ENCODE peak calls at places on chromosome 20, in four cellular contexts. O, Z, X and I are unnamed samples.

GRCh38 chr20:40812415-40813212 is 123.6 kb upstream of the MAFB start:
- DNase-seq in O (no peak), Z (no peak), X (no peak), I (no peak)

GRCh38 chr20:18258126-18258860 is 30.0 kb upstream of the ZNF133 start:
- DNase-seq in O (no peak), Z (no peak), X (no peak), I (peak; percentile 36)

GRCh38 chr20:4136078-4136966 is 121.0 kb upstream of the RNF24 start:
- DNase-seq in O (no peak), Z (no peak), X (no peak), I (no peak)

GRCh38 chr20:32494498-32495216 is 90.5 kb downstream of the NOL4L start:
- DNase-seq in O (no peak), Z (no peak), X (no peak), I (no peak)

GRCh38 chr20:62860924-62861691 is 514 bp downstream of the TCFL5 start:
- DNase-seq in O (no peak), Z (no peak), X (no peak), I (peak; percentile 65)

GRCh38 chr20:11919046-11919445 is 1.4 kb downstream of the BTBD3 start:
- DNase-seq in O (no peak), Z (no peak), X (peak; percentile 83), I (peak; percentile 8)

GRCh38 chr20:16434087-16434664 is 139.1 kb downstream of the KIF16B start:
- DNase-seq in O (peak; percentile 45), Z (peak; percentile 82), X (peak; percentile 57), I (peak; percentile 67)

GRCh38 chr20:22807646-22808045 is 223.3 kb upstream of the FOXA2 start:
- DNase-seq in O (peak; percentile 40), Z (peak; percentile 51), X (no peak), I (no peak)

GRCh38 chr20:63006611-63007471 is at the start of gene BHLHE23:
- DNase-seq in O (no peak), Z (no peak), X (no peak), I (peak; percentile 88)

GRCh38 chr20:34066476-34067090 is 45.5 kb downstream of the EIF2S2 start:
- DNase-seq in O (no peak), Z (peak; percentile 39), X (no peak), I (no peak)

GRCh38 chr20:43988451-43988850 is 73.8 kb downstream of the TOX2 start:
- DNase-seq in O (no peak), Z (no peak), X (peak; percentile 85), I (no peak)

GRCh38 chr20:3166338-3166912 is 6.8 kb upstream of the FASTKD5 start:
- DNase-seq in O (no peak), Z (no peak), X (no peak), I (no peak)

GRCh38 chr20:41300906-41301305 is 16.6 kb downstream of the ZHX3 start:
- DNase-seq in O (no peak), Z (no peak), X (no peak), I (no peak)

GRCh38 chr20:36745234-36745926 is 510 bp downstream of the NDRG3 start:
- DNase-seq in O (no peak), Z (no peak), X (peak; percentile 33), I (peak; percentile 26)

GRCh38 chr20:36744764-36745191 is 1.1 kb downstream of the NDRG3 start:
- DNase-seq in O (no peak), Z (peak; percentile 68), X (no peak), I (peak; percentile 21)

GRCh38 chr20:36745927-36746659 is at the start of gene NDRG3:
- DNase-seq in O (peak; percentile 78), Z (peak; percentile 94), X (peak; percentile 95), I (peak; percentile 98)

GRCh38 chr20:36742558-36742957 is 3.3 kb downstream of the NDRG3 start:
- DNase-seq in O (no peak), Z (no peak), X (no peak), I (no peak)

GRCh38 chr20:36744243-36744642 is 1.6 kb downstream of the NDRG3 start:
- DNase-seq in O (no peak), Z (no peak), X (no peak), I (no peak)
- H2AFZ ChIP-seq in O (no peak overlapping the region), Z (peak overlapping the region; percentile 94), X (no peak overlapping the region), I (no peak overlapping the region)

DNA sequence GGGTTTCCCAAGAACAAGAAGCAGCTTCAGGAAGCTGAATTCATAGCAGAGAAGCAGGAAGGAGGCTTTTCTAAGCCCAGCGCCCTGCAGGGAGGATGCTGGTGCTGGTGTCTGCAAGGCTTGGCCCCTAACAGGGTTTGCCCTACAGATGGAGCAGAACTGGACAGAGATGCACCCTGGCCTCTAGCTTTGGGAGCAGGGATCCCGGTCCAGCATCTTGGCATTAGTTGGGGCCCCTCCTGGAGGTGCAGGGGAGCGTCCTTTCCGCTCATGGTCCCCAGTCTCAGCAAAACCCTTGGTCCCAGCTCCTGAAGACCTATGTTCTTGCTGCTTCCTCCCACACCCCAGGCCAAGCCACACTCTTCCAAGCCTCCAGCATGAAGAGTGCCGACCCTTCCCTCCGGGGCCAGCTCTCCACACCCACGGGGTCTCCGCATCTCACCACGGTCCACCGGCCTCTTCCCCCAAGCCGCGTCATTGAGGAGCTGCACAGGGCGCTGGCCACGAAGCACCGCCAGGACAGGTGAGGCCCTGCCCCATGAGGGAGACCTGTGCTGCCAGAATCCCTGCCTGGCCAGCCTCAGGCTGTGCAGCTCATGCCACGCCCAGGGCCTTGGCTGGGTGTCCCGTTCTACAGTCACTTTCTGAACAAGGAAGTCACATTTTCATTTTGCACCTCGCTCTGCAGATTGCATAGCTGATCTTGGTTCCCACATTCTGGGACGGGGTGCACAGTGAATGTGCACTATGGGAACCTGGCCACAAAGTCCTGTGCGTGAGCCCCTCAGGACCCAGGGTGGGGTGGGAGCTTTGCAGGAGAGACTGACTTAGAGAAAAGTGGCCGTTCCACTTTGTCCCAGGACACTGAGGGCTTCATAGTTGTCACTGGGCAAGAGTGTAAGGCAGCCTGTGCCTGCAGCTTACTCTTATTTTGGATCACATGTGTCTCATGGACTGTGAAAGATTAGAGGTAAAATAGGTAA is 160.2 kb downstream of the SYCP2 start:
- DNase-seq in O (no peak), Z (peak; percentile 52), X (no peak), I (no peak)
- TF ChIP-seq EZH2phosphoT487 in O (no peak), Z (no peak), X (no peak), I (no peak)

DNA sequence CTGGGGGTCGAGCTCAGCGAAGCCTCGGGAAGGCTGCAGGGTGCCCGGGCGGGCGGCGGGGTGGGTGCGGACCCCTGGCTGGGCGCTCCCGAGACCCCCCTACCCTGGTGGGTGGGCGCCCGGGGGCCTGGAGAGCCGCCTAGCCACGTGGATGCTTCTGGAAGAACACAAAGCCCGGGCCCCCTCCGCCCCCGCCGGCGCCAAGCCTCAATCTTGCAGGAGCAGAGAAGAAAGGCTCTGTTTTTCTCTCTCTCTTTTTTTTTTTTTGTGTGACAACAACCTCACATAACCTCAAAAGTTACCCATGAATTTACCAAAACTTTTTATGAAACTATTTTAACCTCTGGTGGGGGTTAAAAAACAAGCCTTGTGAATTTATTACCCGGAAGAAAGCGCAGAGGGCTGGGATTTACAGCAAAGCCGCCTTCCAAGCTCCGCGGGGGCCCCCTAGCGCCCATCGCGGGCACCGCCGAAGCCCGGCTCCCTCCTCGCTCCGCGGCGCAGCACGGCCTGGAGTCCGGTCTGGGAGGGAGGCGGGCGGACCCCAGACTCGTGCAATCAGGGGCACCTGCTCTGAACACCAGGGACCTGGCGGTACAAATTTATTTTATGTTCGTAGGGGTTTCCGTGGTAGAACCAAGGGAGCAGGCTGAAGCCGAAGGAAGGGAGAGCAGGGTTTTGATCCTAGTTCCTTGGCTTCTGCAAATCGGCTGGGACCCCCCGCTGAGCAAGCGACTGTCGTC is 58.8 kb downstream of the ZNF831 start:
- DNase-seq in O (peak; percentile 33), Z (peak; percentile 87), X (peak; percentile 66), I (peak; percentile 90)
- H2AFZ ChIP-seq in O (no peak overlapping the region), Z (peak overlapping the region; percentile 83), X (peak overlapping the region; percentile 49), I (peak overlapping the region; percentile 90)

GRCh38 chr20:6709865-6710595 is 57.5 kb upstream of the BMP2 start:
- DNase-seq in O (no peak), Z (peak; percentile 24), X (no peak), I (no peak)
- TF ChIP-seq EZH2phosphoT487 in O (no peak), Z (no peak), X (no peak), I (no peak)